ENCODE peak calls at places on chromosomes 12 and 14, in nine cellular contexts. U, V, F, O, H, J, B, D and T are unnamed samples.

GRCh38 chr14:91509083-91509877 is 830 bp downstream of the PPP4R3A start:
- DNase-seq in F (peak), O (peak), B (peak), J (peak), H (peak), V (peak), D (peak), U (no peak), T (peak)

GRCh38 chr12:104578453-104578852 is 121.7 kb downstream of the CHST11 start:
- DNase-seq in H (no peak), F (no peak), V (no peak), J (peak), B (no peak), O (no peak), D (peak), U (no peak), T (no peak)

GRCh38 chr14:55417955-55418354 is 6.3 kb upstream of the ATG14 start:
- DNase-seq in U (no peak), F (no peak), V (no peak), O (no peak), D (no peak), J (no peak), H (no peak), B (no peak), T (no peak)

GRCh38 chr14:103185051-103186027 is 62.1 kb downstream of the TNFAIP2 start:
- DNase-seq in V (no peak), H (peak), U (no peak), B (no peak), O (peak), D (peak), F (no peak), J (peak), T (no peak)

GRCh38 chr14:104105071-104105821 is 19.7 kb downstream of the ASPG start:
- DNase-seq in O (no peak), F (peak), J (no peak), U (no peak), V (peak), D (no peak), B (no peak), H (no peak), T (no peak)

GRCh38 chr14:105325303-105325702 is 10.8 kb downstream of the PACS2 start:
- DNase-seq in J (no peak), B (no peak), F (no peak), U (no peak), D (no peak), O (no peak), V (no peak), H (no peak), T (no peak)

GRCh38 chr14:68553326-68553725 is 239.5 kb downstream of the ZFP36L1 start:
- DNase-seq in J (no peak), F (peak), V (no peak), O (no peak), H (no peak), U (no peak), B (peak), D (no peak), T (no peak)

GRCh38 chr12:70448371-70448770 is 82.3 kb downstream of the KCNMB4 start:
- DNase-seq in B (no peak), D (peak), F (no peak), H (no peak), U (no peak), J (peak), O (no peak), V (no peak), T (no peak)

GRCh38 chr12:78555802-78556201 is 308.8 kb upstream of the SYT1 start:
- DNase-seq in F (no peak), H (no peak), D (no peak), B (no peak), U (no peak), J (peak), O (no peak), V (no peak), T (no peak)

GRCh38 chr14:96176811-96177211 is 27.8 kb upstream of the BDKRB2 start:
- DNase-seq in H (no peak), V (peak), F (no peak), D (peak), U (no peak), J (peak), O (no peak), B (peak), T (no peak)

GRCh38 chr14:75689012-75689411 is 28.0 kb downstream of the TTLL5 start:
- DNase-seq in J (peak), O (no peak), F (no peak), H (no peak), D (no peak), V (no peak), U (no peak), B (no peak), T (no peak)

GRCh38 chr14:105249175-105250007 is 1.1 kb downstream of the BTBD6 start:
- DNase-seq in U (no peak), H (no peak), F (no peak), J (peak), V (no peak), D (no peak), B (no peak), O (no peak), T (no peak)

GRCh38 chr12:14560904-14561574 is 6.6 kb downstream of the PLBD1 start:
- DNase-seq in F (no peak), U (no peak), O (no peak), B (no peak), J (no peak), H (no peak), V (no peak), D (no peak), T (no peak)

GRCh38 chr14:24135834-24136683 is at the start of gene PSME1:
- DNase-seq in V (peak), O (peak), B (peak), F (peak), U (peak), J (peak), H (peak), D (peak), T (peak)

GRCh38 chr12:31246470-31246850 is 79.5 kb downstream of the SINHCAF start:
- DNase-seq in F (no peak), B (no peak), V (no peak), D (peak), O (no peak), H (peak), U (no peak), J (peak), T (no peak)

GRCh38 chr14:92748259-92749016 is at the start of gene LGMN:
- DNase-seq in D (peak), V (peak), U (peak), F (peak), B (peak), H (peak), O (peak), J (peak), T (peak)

GRCh38 chr12:16844875-16845274 is 238.9 kb upstream of the LMO3 start:
- DNase-seq in J (no peak), B (no peak), V (no peak), H (no peak), O (no peak), F (no peak), D (peak), U (no peak), T (no peak)

GRCh38 chr12:112518336-112518735 is 99.6 kb downstream of the PTPN11 start:
- DNase-seq in O (no peak), F (no peak), J (no peak), V (no peak), H (no peak), D (no peak), B (no peak), U (no peak), T (no peak)

GRCh38 chr12:128617304-128617833 is 206.4 kb downstream of the SLC15A4 start:
- DNase-seq in H (no peak), D (no peak), F (peak), J (no peak), U (no peak), O (no peak), B (no peak), V (no peak), T (no peak)

GRCh38 chr12:128612150-128612850 is 211.5 kb downstream of the SLC15A4 start:
- DNase-seq in F (no peak), J (no peak), D (no peak), B (no peak), H (no peak), U (no peak), V (no peak), O (no peak), T (no peak)

GRCh38 chr12:128609861-128610260 is 213.9 kb downstream of the SLC15A4 start:
- DNase-seq in H (no peak), B (no peak), J (no peak), F (no peak), D (no peak), O (no peak), V (no peak), U (no peak), T (no peak)

GRCh38 chr12:128619263-128619662 is 204.5 kb downstream of the SLC15A4 start:
- DNase-seq in V (no peak), O (no peak), B (no peak), U (no peak), D (no peak), H (no peak), J (no peak), F (peak), T (no peak)

GRCh38 chr12:128613821-128614220 is 209.9 kb downstream of the SLC15A4 start:
- DNase-seq in F (peak), J (no peak), B (no peak), O (no peak), V (no peak), D (no peak), H (no peak), U (no peak), T (no peak)
- TF ChIP-seq CTCF in F (no peak), J (no peak), B (no peak), O (peak), V (no peak), D (no peak), H (no peak), U (no peak), T (no peak)

GRCh38 chr14:64350091-64350490 is 38.1 kb upstream of the MTHFD1 start:
- DNase-seq in J (no peak), B (no peak), H (no peak), F (no peak), U (no peak), D (no peak), O (no peak), V (no peak), T (no peak)

GRCh38 chr14:64347748-64348147 is 40.4 kb upstream of the MTHFD1 start:
- DNase-seq in V (no peak), O (no peak), F (no peak), U (no peak), B (no peak), H (no peak), J (no peak), D (no peak), T (no peak)
- TF ChIP-seq CTCF in V (no peak), O (no peak), F (no peak), U (no peak), B (no peak), H (no peak), J (no peak), D (no peak), T (no peak)

GRCh38 chr12:2691001-2691339 is 103.8 kb upstream of the FKBP4 start:
- DNase-seq in D (no peak), F (peak), J (no peak), O (no peak), B (no peak), U (no peak), V (peak), H (no peak), T (peak)
- TF ChIP-seq CTCF in D (no peak), F (no peak), J (no peak), O (no peak), B (no peak), U (no peak), V (no peak), H (no peak), T (peak)

DNA sequence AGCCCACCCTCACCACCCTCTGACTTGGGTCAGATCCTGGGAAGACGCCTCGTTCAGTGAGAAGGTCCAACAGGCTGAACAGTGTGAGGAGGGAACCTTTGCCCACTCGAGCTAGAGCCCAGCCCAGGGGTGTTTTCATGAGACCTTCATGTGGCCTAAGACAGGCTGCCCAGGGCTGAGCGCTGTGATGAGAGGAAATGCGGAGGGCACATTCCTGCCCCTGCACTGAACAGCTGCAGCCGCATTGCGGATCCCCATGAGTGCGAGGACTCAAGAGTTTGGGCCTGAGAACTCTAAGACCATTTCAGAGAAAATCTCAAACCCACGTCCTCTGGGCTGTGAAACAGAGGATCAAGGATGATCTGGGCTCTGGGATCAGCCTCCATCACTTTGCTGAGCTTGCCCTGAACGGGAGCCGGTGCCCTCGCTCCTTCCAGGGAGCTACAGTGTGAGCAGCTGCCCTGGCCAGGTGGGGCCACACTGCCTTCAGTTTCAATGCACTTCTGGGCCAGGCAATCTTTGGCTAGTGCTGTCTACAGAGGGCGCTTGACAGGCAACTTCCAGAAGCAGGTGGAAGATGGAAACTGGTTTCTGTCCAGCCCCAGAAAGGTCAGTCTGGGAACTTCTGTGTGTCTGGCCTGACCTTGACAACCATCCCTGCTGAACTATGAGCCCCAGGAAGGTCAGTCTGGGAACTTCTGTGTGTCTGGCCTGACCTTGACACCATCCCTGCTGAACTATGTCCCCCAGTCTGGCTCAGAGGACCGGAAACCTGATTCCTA is 43.5 kb upstream of the P2RX7 start:
- DNase-seq in B (no peak), U (no peak), H (no peak), V (no peak), F (no peak), J (no peak), D (no peak), O (no peak), T (no peak)
- TF ChIP-seq CTCF in B (no peak), U (no peak), H (no peak), V (no peak), F (no peak), J (no peak), D (no peak), O (no peak), T (no peak)

GRCh38 chr12:46265734-46266133 is 3.1 kb downstream of the SLC38A1 start:
- DNase-seq in O (peak), D (no peak), J (no peak), V (no peak), F (no peak), H (no peak), U (no peak), B (no peak), T (no peak)

GRCh38 chr12:46264057-46264456 is 4.8 kb downstream of the SLC38A1 start:
- DNase-seq in B (no peak), U (no peak), V (no peak), H (peak), J (peak), D (peak), O (peak), F (no peak), T (no peak)

GRCh38 chr12:46265102-46265501 is 3.7 kb downstream of the SLC38A1 start:
- DNase-seq in F (no peak), D (no peak), U (no peak), O (no peak), H (no peak), V (no peak), J (no peak), B (no peak), T (no peak)

GRCh38 chr12:46261658-46262057 is 7.2 kb downstream of the SLC38A1 start:
- DNase-seq in U (no peak), D (no peak), B (no peak), F (no peak), O (no peak), J (no peak), V (no peak), H (no peak), T (no peak)

GRCh38 chr12:46263140-46264017 is 5.5 kb downstream of the SLC38A1 start:
- DNase-seq in V (no peak), D (no peak), F (no peak), H (no peak), B (no peak), J (no peak), O (no peak), U (no peak), T (no peak)
- TF ChIP-seq CTCF in V (peak), D (peak), F (no peak), H (no peak), B (no peak), J (peak), O (no peak), U (no peak), T (no peak)

GRCh38 chr12:108128221-108129016 is 669 bp upstream of the WSCD2 start:
- DNase-seq in J (no peak), U (no peak), O (no peak), D (no peak), B (no peak), V (no peak), H (no peak), F (no peak), T (no peak)

GRCh38 chr12:108127654-108128053 is 1.4 kb upstream of the WSCD2 start:
- DNase-seq in J (no peak), B (no peak), F (no peak), O (no peak), U (no peak), H (no peak), D (no peak), V (no peak), T (no peak)

GRCh38 chr12:108131035-108131434 is 1.9 kb downstream of the WSCD2 start:
- DNase-seq in J (no peak), F (no peak), D (no peak), V (no peak), O (no peak), U (no peak), H (no peak), B (no peak), T (no peak)

GRCh38 chr12:108126990-108127468 is 2.1 kb upstream of the WSCD2 start:
- DNase-seq in H (no peak), V (no peak), O (no peak), D (no peak), F (no peak), B (no peak), J (no peak), U (no peak), T (no peak)

GRCh38 chr12:108129017-108129812 is at the start of gene WSCD2:
- DNase-seq in H (peak), V (peak), D (no peak), O (peak), F (peak), B (no peak), U (no peak), J (peak), T (no peak)
- TF ChIP-seq CTCF in H (no peak), V (no peak), D (no peak), O (no peak), F (no peak), B (no peak), U (no peak), J (no peak), T (no peak)

GRCh38 chr12:121294151-121294889 is 2.2 kb downstream of the CAMKK2 start:
- DNase-seq in D (no peak), U (no peak), V (no peak), F (no peak), O (no peak), B (no peak), H (no peak), J (no peak), T (no peak)

GRCh38 chr12:121295123-121295745 is 1.3 kb downstream of the CAMKK2 start:
- DNase-seq in O (no peak), H (no peak), D (peak), V (no peak), B (no peak), J (no peak), U (no peak), F (peak), T (no peak)

GRCh38 chr12:121295746-121296617 is 527 bp downstream of the CAMKK2 start:
- DNase-seq in F (peak), D (peak), H (peak), V (peak), B (no peak), J (peak), O (peak), U (no peak), T (no peak)

GRCh38 chr12:121299662-121300061 is 3.2 kb upstream of the CAMKK2 start:
- DNase-seq in F (peak), U (no peak), O (no peak), D (no peak), B (no peak), V (no peak), J (no peak), H (no peak), T (no peak)

GRCh38 chr12:121296618-121297476 is at the start of gene CAMKK2:
- DNase-seq in H (peak), D (peak), O (peak), J (peak), F (peak), V (peak), B (peak), U (peak), T (peak)
- TF ChIP-seq CTCF in H (peak), D (peak), O (peak), J (no peak), F (no peak), V (no peak), B (peak), U (no peak), T (peak)

GRCh38 chr14:43792980-43793379 is 714.1 kb downstream of the FSCB start:
- DNase-seq in D (no peak), H (no peak), U (no peak), B (no peak), F (no peak), V (no peak), J (no peak), O (no peak), T (no peak)

GRCh38 chr14:43793579-43793978 is 713.5 kb downstream of the FSCB start:
- DNase-seq in F (no peak), V (no peak), H (no peak), B (no peak), D (no peak), U (no peak), J (no peak), O (no peak), T (no peak)

GRCh38 chr14:43790681-43791080 is 716.4 kb downstream of the FSCB start:
- DNase-seq in B (no peak), D (no peak), J (no peak), U (no peak), H (no peak), F (no peak), O (no peak), V (no peak), T (no peak)

DNA sequence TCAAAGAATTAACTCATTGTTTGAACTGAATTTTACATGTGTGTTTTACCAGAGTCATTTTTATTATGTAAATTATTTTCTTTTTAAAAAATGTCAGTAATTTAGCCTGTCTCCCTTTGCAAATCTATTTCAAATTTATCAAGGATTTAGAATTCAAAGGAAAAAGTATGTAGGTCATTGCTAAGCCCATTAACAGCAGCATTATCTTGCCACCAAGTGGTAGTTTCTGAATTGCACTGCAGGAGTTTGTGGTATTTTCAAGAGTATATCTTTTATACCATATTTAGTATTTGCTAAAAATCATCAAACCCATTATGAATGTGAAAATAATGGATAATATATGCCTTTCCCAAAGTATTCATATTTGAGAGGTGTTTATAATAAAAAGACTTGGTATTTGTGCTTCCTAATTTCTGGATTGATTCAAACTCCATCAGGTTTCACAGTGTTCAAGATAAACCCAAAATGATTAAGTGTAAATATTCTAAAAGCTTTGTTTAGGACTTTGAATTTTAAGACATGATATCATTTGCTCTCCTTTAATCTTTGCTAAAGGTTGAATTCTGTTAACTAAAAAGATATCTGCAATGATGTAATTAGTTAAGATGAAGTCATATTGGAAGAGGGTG is 711.4 kb downstream of the FSCB start:
- DNase-seq in V (no peak), D (peak), H (no peak), O (no peak), U (no peak), J (no peak), B (no peak), F (no peak), T (no peak)
- TF ChIP-seq CTCF in V (peak), D (peak), H (no peak), O (peak), U (no peak), J (no peak), B (no peak), F (no peak), T (no peak)

GRCh38 chr12:100953677-100954076 is 159.1 kb downstream of the ANO4 start:
- DNase-seq in B (no peak), D (no peak), V (no peak), H (no peak), U (no peak), F (no peak), J (no peak), O (no peak), T (no peak)

GRCh38 chr12:100955139-100955538 is 160.6 kb downstream of the ANO4 start:
- DNase-seq in D (peak), U (no peak), O (no peak), F (no peak), B (no peak), V (peak), J (peak), H (no peak), T (no peak)

GRCh38 chr12:100953217-100953616 is 158.6 kb downstream of the ANO4 start:
- DNase-seq in V (no peak), F (no peak), B (no peak), D (no peak), H (no peak), J (no peak), O (no peak), U (no peak), T (no peak)

GRCh38 chr12:100954118-100954517 is 159.5 kb downstream of the ANO4 start:
- DNase-seq in U (no peak), D (no peak), H (no peak), B (no peak), V (no peak), O (no peak), F (no peak), J (no peak), T (no peak)

GRCh38 chr12:100951756-100952155 is 157.2 kb downstream of the ANO4 start:
- DNase-seq in O (no peak), U (no peak), V (no peak), H (no peak), F (no peak), B (no peak), J (no peak), D (no peak), T (no peak)
- TF ChIP-seq CTCF in O (no peak), U (no peak), V (no peak), H (no peak), F (no peak), B (no peak), J (no peak), D (peak), T (no peak)

GRCh38 chr12:24728366-24728765 is 220.5 kb downstream of the BCAT1 start:
- DNase-seq in F (no peak), B (no peak), V (no peak), O (peak), H (peak), D (peak), J (peak), U (no peak), T (no peak)
- TF ChIP-seq CTCF in F (no peak), B (peak), V (peak), O (peak), H (no peak), D (peak), J (peak), U (no peak), T (peak)